ENCODE peak calls at places on chromosomes 12 and 14, in nine cellular contexts. M is RWPE1; T is COR-L47; B is RPMI7951; I is HFF-Myc; Q is CD8-positive, alpha-beta T cell; O is MCF 10A; K is left cardiac atrium; A is hippocampal formation. N is an unnamed sample.

GRCh38 chr14:101289230-101289690 is 272.0 kb upstream of the DIO3 start:
- DNase-seq in I (no peak), M (no peak), K (no peak), B (no peak), O (no peak), A (no peak), Q (no peak), T (no peak), N (no peak)

GRCh38 chr12:69456239-69456638 is 13.9 kb upstream of the FRS2 start:
- DNase-seq in I (no peak), A (no peak), Q (no peak), K (no peak), T (no peak), O (no peak), M (no peak), B (no peak), N (no peak)

GRCh38 chr12:56099787-56100186 is 4.6 kb upstream of the PA2G4 start:
- DNase-seq in O (no peak), M (no peak), A (no peak), B (no peak), K (no peak), Q (no peak), I (no peak), T (no peak), N (no peak)

GRCh38 chr14:104787736-104788532 is 7.6 kb downstream of the AKT1 start:
- DNase-seq in I (no peak), B (no peak), K (no peak), M (no peak), A (no peak), O (no peak), Q (no peak), T (peak), N (peak)

GRCh38 chr14:24395609-24396580 is 2.9 kb upstream of the NYNRIN start:
- DNase-seq in T (no peak), M (no peak), B (no peak), K (no peak), Q (no peak), I (no peak), A (no peak), O (no peak), N (peak)

GRCh38 chr14:61192970-61193369 is 88.2 kb downstream of the TMEM30B start:
- DNase-seq in O (no peak), T (no peak), B (peak), Q (no peak), A (no peak), K (no peak), I (peak), M (no peak), N (no peak)

GRCh38 chr12:74449872-74450271 is 87.8 kb upstream of the ATXN7L3B start:
- DNase-seq in K (no peak), A (no peak), Q (no peak), I (no peak), M (peak), B (no peak), T (no peak), O (peak), N (no peak)

GRCh38 chr14:69363055-69363454 is 35.0 kb downstream of the ERH start:
- DNase-seq in A (peak), Q (peak), B (no peak), I (no peak), M (no peak), K (peak), T (peak), O (no peak), N (no peak)

GRCh38 chr12:65879878-65880277 is 55.6 kb downstream of the HMGA2 start:
- DNase-seq in B (peak), Q (no peak), T (no peak), M (no peak), I (no peak), A (no peak), K (no peak), O (peak), N (no peak)

GRCh38 chr12:110972870-110973269 is 52.5 kb upstream of the MYL2 start:
- DNase-seq in A (no peak), Q (no peak), O (no peak), B (no peak), M (no peak), I (no peak), K (no peak), T (no peak), N (no peak)

GRCh38 chr14:98136420-98136819 is 1135.6 kb downstream of the BCL11B start:
- DNase-seq in B (no peak), O (no peak), T (no peak), K (no peak), I (no peak), Q (peak), M (no peak), A (no peak), N (no peak)

GRCh38 chr14:68922201-68922613 is 56.9 kb downstream of the ACTN1 start:
- DNase-seq in B (no peak), M (no peak), A (no peak), K (no peak), Q (no peak), O (no peak), I (peak), T (no peak), N (no peak)

GRCh38 chr12:19431407-19432308 is 7.6 kb upstream of the AEBP2 start:
- DNase-seq in O (peak), M (peak), B (peak), T (no peak), Q (no peak), I (peak), K (no peak), A (no peak), N (no peak)